ENCODE peak calls at places on chromosomes 4 and X, in seven cellular contexts. C, V, L, Z, F, K and X are unnamed samples.
A peak's percentile ranks its signal among the peaks of the same experiment; 100 is the strongest.

GRCh38 chrX:29841750-29842149 is 373.6 kb upstream of the MAGEB2 start:
- DNase-seq in C (no peak), V (no peak), L (no peak), Z (no peak), F (no peak), K (no peak), X (no peak)

GRCh38 chr4:2494992-2495391 is 26.1 kb downstream of the RNF4 start:
- DNase-seq in C (no peak), V (no peak), L (no peak), Z (no peak), F (no peak), K (no peak), X (no peak)

GRCh38 chrX:53831662-53832635 is 145.4 kb upstream of the HUWE1 start:
- DNase-seq in C (peak; percentile 40), V (peak; percentile 20), L (peak; percentile 38), Z (peak; percentile 28), F (peak; percentile 45), K (no peak), X (no peak)

GRCh38 chr4:22661443-22661842 is 31.3 kb upstream of the GBA3 start:
- DNase-seq in C (no peak), V (no peak), L (no peak), Z (no peak), F (no peak), K (no peak), X (no peak)

GRCh38 chr4:176549161-176549865 is 229.5 kb downstream of the SPCS3 start:
- DNase-seq in C (no peak), V (no peak), L (no peak), Z (no peak), F (no peak), K (no peak), X (no peak)

GRCh38 chrX:151713859-151714258 is 2.0 kb upstream of the FATE1 start:
- DNase-seq in C (no peak), V (peak; percentile 0), L (peak; percentile 42), Z (peak; percentile 2), F (peak; percentile 48), K (no peak), X (peak; percentile 5)

GRCh38 chr4:53589511-53589910 is 1.8 kb downstream of the LNX1 start:
- DNase-seq in C (no peak), V (no peak), L (no peak), Z (no peak), F (no peak), K (no peak), X (no peak)

GRCh38 chr4:143921160-143921559 is 15.8 kb upstream of the GYPE start:
- DNase-seq in C (no peak), V (no peak), L (no peak), Z (no peak), F (no peak), K (no peak), X (no peak)

GRCh38 chr4:77922158-77923094 is 59.8 kb downstream of the MRPL1 start:
- DNase-seq in C (no peak), V (peak; percentile 61), L (no peak), Z (no peak), F (no peak), K (no peak), X (no peak)

GRCh38 chr4:124641715-124642380 is 70.7 kb downstream of the ANKRD50 start:
- DNase-seq in C (no peak), V (no peak), L (peak; percentile 33), Z (peak; percentile 91), F (no peak), K (no peak), X (peak; percentile 63)

DNA sequence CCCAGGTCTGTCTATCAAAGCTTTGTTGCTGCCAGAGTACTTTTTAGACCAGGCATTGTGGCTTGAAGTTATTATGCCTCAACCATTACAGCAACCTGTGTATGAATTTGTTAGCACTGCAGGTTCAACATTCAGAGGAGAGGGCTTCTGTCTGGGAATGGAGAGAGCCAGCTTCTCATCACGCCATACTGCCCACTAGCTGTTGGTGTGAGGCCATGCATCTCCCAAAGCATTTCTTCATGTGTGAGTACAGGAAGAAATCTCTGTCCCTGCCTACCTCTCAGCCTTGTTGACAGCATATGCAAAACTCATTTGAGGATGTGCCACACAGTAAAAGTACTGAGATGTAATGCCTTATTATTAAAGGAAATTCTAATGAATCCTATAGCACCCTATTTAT is 76.9 kb upstream of the PPARGC1A start:
- DNase-seq in C (no peak), V (peak; percentile 20), L (peak; percentile 16), Z (no peak), F (peak; percentile 16), K (no peak), X (no peak)
- TF ChIP-seq CTCF in C (peak; percentile 12), V (peak; percentile 58), L (peak; percentile 43), Z (no peak), F (peak; percentile 34), K (peak; percentile 57), X (peak; percentile 15)

GRCh38 chr4:168615294-168615693 is 118.4 kb downstream of the PALLD start:
- DNase-seq in C (no peak), V (no peak), L (no peak), Z (no peak), F (no peak), K (no peak), X (no peak)
- TF ChIP-seq SIN3A in C (no peak), V (no peak), L (no peak), Z (no peak), F (peak; percentile 25), K (no peak), X (no peak)

DNA sequence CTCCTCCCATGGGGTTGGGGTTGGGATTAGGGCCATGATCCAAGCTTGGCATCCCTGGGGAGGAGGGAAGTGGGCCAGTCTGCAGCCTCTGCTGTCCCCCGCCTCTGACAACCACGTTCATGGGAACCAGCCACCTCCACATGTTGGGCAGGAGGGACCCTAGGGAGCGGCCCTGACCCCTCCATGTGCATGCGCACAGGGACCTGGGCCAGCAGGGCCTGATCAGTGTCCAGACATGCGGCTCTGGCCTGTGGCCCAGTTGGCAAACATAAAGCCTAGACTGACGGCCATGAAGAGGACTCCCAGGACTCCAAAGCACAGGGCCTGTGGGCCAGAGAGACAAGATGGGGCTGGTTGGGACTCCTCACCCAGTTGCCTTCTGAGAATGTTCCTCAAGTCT is 11.3 kb downstream of the SLC38A5 start:
- DNase-seq in C (no peak), V (no peak), L (no peak), Z (no peak), F (no peak), K (no peak), X (no peak)
- TF ChIP-seq CTCF in C (no peak), V (no peak), L (no peak), Z (no peak), F (no peak), K (no peak), X (no peak)

DNA sequence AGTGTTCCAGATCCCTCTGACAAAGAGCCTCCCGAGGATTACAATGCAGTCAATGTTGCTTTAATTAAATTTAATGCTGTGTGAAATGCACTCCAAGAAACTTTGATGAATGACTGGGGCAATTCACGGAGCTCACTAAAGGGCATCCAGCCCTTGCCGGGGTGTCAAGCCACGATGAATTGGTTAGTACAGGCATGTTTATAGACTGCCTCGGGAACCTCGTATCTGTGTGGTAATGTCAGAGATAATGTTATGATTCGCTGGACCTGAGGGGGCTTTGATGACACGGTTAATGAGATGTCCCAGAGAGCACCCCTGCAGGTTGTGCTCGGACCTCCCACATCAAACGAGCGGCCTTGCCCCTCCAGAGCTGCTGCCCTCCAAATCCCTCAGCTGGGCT is 428.8 kb downstream of the NKX6-1 start:
- DNase-seq in C (no peak), V (no peak), L (no peak), Z (no peak), F (no peak), K (no peak), X (no peak)
- TF ChIP-seq SIN3A in C (no peak), V (no peak), L (no peak), Z (no peak), F (no peak), K (no peak), X (no peak)

GRCh38 chr4:38170380-38170779 is 210.2 kb downstream of the PTTG2 start:
- DNase-seq in C (no peak), V (peak; percentile 43), L (no peak), Z (no peak), F (no peak), K (no peak), X (no peak)

GRCh38 chr4:38170800-38171199 is 210.6 kb downstream of the PTTG2 start:
- DNase-seq in C (no peak), V (no peak), L (no peak), Z (no peak), F (no peak), K (no peak), X (no peak)

GRCh38 chr4:38174811-38175210 is 214.6 kb downstream of the PTTG2 start:
- DNase-seq in C (no peak), V (no peak), L (no peak), Z (no peak), F (no peak), K (no peak), X (no peak)

GRCh38 chr4:38177035-38177791 is 217.0 kb downstream of the PTTG2 start:
- DNase-seq in C (no peak), V (no peak), L (no peak), Z (no peak), F (no peak), K (no peak), X (no peak)

DNA sequence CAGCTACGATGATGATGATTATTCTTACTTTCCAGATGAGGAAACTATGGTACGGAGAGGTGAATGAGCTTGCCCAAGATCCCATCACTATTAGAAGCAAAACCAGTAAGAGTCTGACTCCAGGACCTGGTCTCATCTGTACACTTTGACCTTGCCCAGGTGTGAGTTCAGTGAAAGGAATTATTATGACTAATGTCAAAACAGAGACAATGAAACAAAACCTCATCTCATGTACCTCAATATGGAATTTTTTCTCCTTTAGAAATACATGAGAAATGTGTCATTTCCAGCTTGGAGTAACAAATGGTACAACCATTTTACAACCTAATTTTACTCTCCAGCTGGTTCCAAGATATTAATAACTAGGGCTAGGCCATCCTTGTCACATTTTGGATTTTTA is 213.7 kb downstream of the PTTG2 start:
- DNase-seq in C (no peak), V (no peak), L (no peak), Z (no peak), F (no peak), K (no peak), X (no peak)
- TF ChIP-seq CTCF in C (no peak), V (no peak), L (no peak), Z (no peak), F (no peak), K (no peak), X (no peak)

GRCh38 chrX:139826065-139827044 is 106.5 kb downstream of the ATP11C start:
- DNase-seq in C (no peak), V (no peak), L (no peak), Z (no peak), F (no peak), K (no peak), X (no peak)
- TF ChIP-seq SIN3A in C (no peak), V (no peak), L (no peak), Z (no peak), F (no peak), K (no peak), X (no peak)

DNA sequence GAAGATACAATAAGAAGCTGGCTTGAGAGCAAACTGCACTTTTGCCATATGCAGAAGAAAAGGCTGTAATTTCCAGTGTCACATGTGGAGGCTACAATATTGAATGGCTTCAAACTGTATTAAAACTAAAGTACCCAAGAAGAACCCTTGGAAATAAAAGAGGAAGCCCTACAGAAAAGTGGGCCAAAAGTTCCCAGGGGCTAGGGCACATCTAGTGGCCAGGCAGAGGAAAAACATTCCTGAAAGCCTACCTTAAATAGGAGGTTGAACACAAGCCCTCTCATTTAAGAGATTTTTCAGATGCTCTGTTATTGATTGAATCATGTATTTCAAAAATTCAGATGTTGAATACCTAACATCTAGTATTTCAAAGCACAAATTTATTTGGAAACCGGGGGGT is 40.6 kb upstream of the PRDX4 start:
- DNase-seq in C (no peak), V (no peak), L (no peak), Z (no peak), F (no peak), K (no peak), X (no peak)
- TF ChIP-seq CTCF in C (no peak), V (no peak), L (peak; percentile 22), Z (peak; percentile 19), F (no peak), K (no peak), X (peak; percentile 30)